ENCODE peak calls at places on chromosomes 12 and 14, in seven cellular contexts. One of them, this sample, is unnamed.

GRCh38 chr12:2451025-2451424 is 343.7 kb upstream of the FKBP4 start:
- DNase-seq in IMR-90: peak; percentile 60
- DNase-seq in H9: no peak
- DNase-seq in mesenchymal stem cell: no peak
- DNase-seq in trophoblast cell: no peak
- DNase-seq in mesendoderm: no peak
- DNase-seq in H1: no peak
- DNase-seq in this sample: no peak

GRCh38 chr12:76303365-76303764 is 44.9 kb downstream of the BBS10 start:
- DNase-seq in IMR-90: peak; percentile 46
- DNase-seq in H9: no peak
- DNase-seq in mesenchymal stem cell: no peak
- DNase-seq in trophoblast cell: no peak
- DNase-seq in mesendoderm: no peak
- DNase-seq in H1: no peak
- DNase-seq in this sample: no peak

GRCh38 chr12:76552343-76552938 is 7.1 kb downstream of the OSBPL8 start:
- DNase-seq in IMR-90: no peak
- DNase-seq in H9: no peak
- DNase-seq in mesenchymal stem cell: no peak
- DNase-seq in trophoblast cell: no peak
- DNase-seq in mesendoderm: no peak
- DNase-seq in H1: no peak
- DNase-seq in this sample: no peak

GRCh38 chr14:102140027-102140749 is 491 bp downstream of the WDR20 start:
- DNase-seq in IMR-90: no peak
- DNase-seq in H9: peak; percentile 30
- DNase-seq in mesenchymal stem cell: peak; percentile 48
- DNase-seq in trophoblast cell: peak; percentile 27
- DNase-seq in mesendoderm: peak; percentile 54
- DNase-seq in H1: no peak
- DNase-seq in this sample: peak; percentile 14

GRCh38 chr12:106386836-106387555 is 29.4 kb downstream of the POLR3B start:
- DNase-seq in IMR-90: peak; percentile 65
- DNase-seq in H9: no peak
- DNase-seq in mesenchymal stem cell: peak; percentile 41
- DNase-seq in trophoblast cell: peak; percentile 57
- DNase-seq in mesendoderm: no peak
- DNase-seq in H1: no peak
- DNase-seq in this sample: no peak

GRCh38 chr14:71550367-71550766 is 381.9 kb upstream of the RGS6 start:
- DNase-seq in IMR-90: no peak
- DNase-seq in H9: no peak
- DNase-seq in mesenchymal stem cell: no peak
- DNase-seq in trophoblast cell: no peak
- DNase-seq in mesendoderm: no peak
- DNase-seq in H1: no peak
- DNase-seq in this sample: no peak

GRCh38 chr14:72792051-72792788 is 101.7 kb downstream of the DPF3 start:
- DNase-seq in IMR-90: no peak
- DNase-seq in H9: peak; percentile 47
- DNase-seq in mesenchymal stem cell: peak; percentile 37
- DNase-seq in trophoblast cell: no peak
- DNase-seq in mesendoderm: peak; percentile 32
- DNase-seq in H1: no peak
- DNase-seq in this sample: peak; percentile 12

GRCh38 chr14:102235275-102235897 is 69.6 kb downstream of the MOK start:
- DNase-seq in IMR-90: peak; percentile 89
- DNase-seq in H9: peak; percentile 85
- DNase-seq in mesenchymal stem cell: peak; percentile 73
- DNase-seq in trophoblast cell: peak; percentile 79
- DNase-seq in mesendoderm: peak; percentile 89
- DNase-seq in H1: peak; percentile 53
- DNase-seq in this sample: peak; percentile 65

GRCh38 chr14:72714094-72714493 is 179.8 kb downstream of the DPF3 start:
- DNase-seq in IMR-90: no peak
- DNase-seq in H9: no peak
- DNase-seq in mesenchymal stem cell: no peak
- DNase-seq in trophoblast cell: no peak
- DNase-seq in mesendoderm: no peak
- DNase-seq in H1: no peak
- DNase-seq in this sample: no peak

GRCh38 chr12:47547077-47547476 is 158.8 kb downstream of the RPAP3 start:
- DNase-seq in IMR-90: peak; percentile 69
- DNase-seq in H9: no peak
- DNase-seq in mesenchymal stem cell: peak; percentile 51
- DNase-seq in trophoblast cell: peak; percentile 20
- DNase-seq in mesendoderm: peak; percentile 51
- DNase-seq in H1: no peak
- DNase-seq in this sample: no peak

GRCh38 chr12:6363330-6364036 is 11.9 kb downstream of the SCNN1A start:
- DNase-seq in IMR-90: peak; percentile 28
- DNase-seq in H9: peak; percentile 82
- DNase-seq in mesenchymal stem cell: peak; percentile 64
- DNase-seq in trophoblast cell: peak; percentile 86
- DNase-seq in mesendoderm: peak; percentile 73
- DNase-seq in H1: no peak
- DNase-seq in this sample: no peak

GRCh38 chr12:108363165-108363564 is 24.1 kb upstream of the CMKLR1 start:
- DNase-seq in IMR-90: no peak
- DNase-seq in H9: no peak
- DNase-seq in mesenchymal stem cell: no peak
- DNase-seq in trophoblast cell: no peak
- DNase-seq in mesendoderm: no peak
- DNase-seq in H1: no peak
- DNase-seq in this sample: no peak

GRCh38 chr14:66634876-66635275 is 126.9 kb downstream of the GPHN start:
- DNase-seq in IMR-90: no peak
- DNase-seq in H9: no peak
- DNase-seq in mesenchymal stem cell: peak; percentile 11
- DNase-seq in trophoblast cell: no peak
- DNase-seq in mesendoderm: peak; percentile 33
- DNase-seq in H1: no peak
- DNase-seq in this sample: no peak

GRCh38 chr12:79174656-79175055 is 310.1 kb downstream of the SYT1 start:
- DNase-seq in IMR-90: peak; percentile 77
- DNase-seq in H9: no peak
- DNase-seq in mesenchymal stem cell: peak; percentile 52
- DNase-seq in trophoblast cell: no peak
- DNase-seq in mesendoderm: peak; percentile 41
- DNase-seq in H1: no peak
- DNase-seq in this sample: no peak

GRCh38 chr12:106868982-106869381 is 86.7 kb upstream of the TMEM263 start:
- DNase-seq in IMR-90: no peak
- DNase-seq in H9: no peak
- DNase-seq in mesenchymal stem cell: no peak
- DNase-seq in trophoblast cell: no peak
- DNase-seq in mesendoderm: no peak
- DNase-seq in H1: no peak
- DNase-seq in this sample: no peak

GRCh38 chr12:115451151-115451784 is 767.3 kb upstream of the TBX3 start:
- DNase-seq in IMR-90: no peak
- DNase-seq in H9: no peak
- DNase-seq in mesenchymal stem cell: no peak
- DNase-seq in trophoblast cell: no peak
- DNase-seq in mesendoderm: peak; percentile 53
- DNase-seq in H1: no peak
- DNase-seq in this sample: no peak

GRCh38 chr12:9184276-9184675 is 23.9 kb downstream of the PZP start:
- DNase-seq in IMR-90: no peak
- DNase-seq in H9: no peak
- DNase-seq in mesenchymal stem cell: no peak
- DNase-seq in trophoblast cell: no peak
- DNase-seq in mesendoderm: no peak
- DNase-seq in H1: no peak
- DNase-seq in this sample: no peak

GRCh38 chr12:108063192-108063591 is 65.9 kb upstream of the WSCD2 start:
- DNase-seq in IMR-90: no peak
- DNase-seq in H9: no peak
- DNase-seq in mesenchymal stem cell: no peak
- DNase-seq in trophoblast cell: no peak
- DNase-seq in mesendoderm: peak; percentile 66
- DNase-seq in H1: no peak
- DNase-seq in this sample: peak; percentile 27

GRCh38 chr14:76922599-76922998 is 96.4 kb downstream of the LRRC74A start:
- DNase-seq in IMR-90: peak; percentile 50
- DNase-seq in H9: no peak
- DNase-seq in mesenchymal stem cell: peak; percentile 72
- DNase-seq in trophoblast cell: no peak
- DNase-seq in mesendoderm: peak; percentile 73
- DNase-seq in H1: no peak
- DNase-seq in this sample: no peak

GRCh38 chr12:15651381-15651780 is 137.8 kb downstream of the EPS8 start:
- DNase-seq in IMR-90: no peak
- DNase-seq in H9: no peak
- DNase-seq in mesenchymal stem cell: no peak
- DNase-seq in trophoblast cell: no peak
- DNase-seq in mesendoderm: no peak
- DNase-seq in H1: no peak
- DNase-seq in this sample: no peak

GRCh38 chr12:4781212-4781611 is 61.0 kb downstream of the GALNT8 start:
- DNase-seq in IMR-90: no peak
- DNase-seq in H9: no peak
- DNase-seq in mesenchymal stem cell: no peak
- DNase-seq in trophoblast cell: no peak
- DNase-seq in mesendoderm: no peak
- DNase-seq in H1: no peak
- DNase-seq in this sample: no peak

GRCh38 chr14:22264759-22265158 is 324.3 kb downstream of the DAD1 start:
- DNase-seq in IMR-90: no peak
- DNase-seq in H9: no peak
- DNase-seq in mesenchymal stem cell: no peak
- DNase-seq in trophoblast cell: no peak
- DNase-seq in mesendoderm: no peak
- DNase-seq in H1: no peak
- DNase-seq in this sample: no peak

GRCh38 chr12:80033457-80033856 is 65.9 kb upstream of the OTOGL start:
- DNase-seq in IMR-90: peak; percentile 89
- DNase-seq in H9: no peak
- DNase-seq in mesenchymal stem cell: peak; percentile 38
- DNase-seq in trophoblast cell: no peak
- DNase-seq in mesendoderm: no peak
- DNase-seq in H1: no peak
- DNase-seq in this sample: no peak

GRCh38 chr14:21923820-21924219 is 250.2 kb upstream of the OR4E1 start:
- DNase-seq in IMR-90: no peak
- DNase-seq in H9: no peak
- DNase-seq in mesenchymal stem cell: no peak
- DNase-seq in trophoblast cell: no peak
- DNase-seq in mesendoderm: no peak
- DNase-seq in H1: no peak
- DNase-seq in this sample: no peak

GRCh38 chr14:99236386-99237133 is 35.4 kb downstream of the BCL11B start:
- DNase-seq in IMR-90: no peak
- DNase-seq in H9: no peak
- DNase-seq in mesenchymal stem cell: no peak
- DNase-seq in trophoblast cell: no peak
- DNase-seq in mesendoderm: no peak
- DNase-seq in H1: no peak
- DNase-seq in this sample: no peak

GRCh38 chr12:42767326-42767954 is 177.9 kb upstream of the PRICKLE1 start:
- DNase-seq in IMR-90: no peak
- DNase-seq in H9: no peak
- DNase-seq in mesenchymal stem cell: no peak
- DNase-seq in trophoblast cell: no peak
- DNase-seq in mesendoderm: no peak
- DNase-seq in H1: no peak
- DNase-seq in this sample: no peak

GRCh38 chr12:42769455-42769854 is 179.9 kb upstream of the PRICKLE1 start:
- DNase-seq in IMR-90: no peak
- DNase-seq in H9: no peak
- DNase-seq in mesenchymal stem cell: no peak
- DNase-seq in trophoblast cell: no peak
- DNase-seq in mesendoderm: peak; percentile 74
- DNase-seq in H1: no peak
- DNase-seq in this sample: no peak

GRCh38 chr12:42770261-42770660 is 180.7 kb upstream of the PRICKLE1 start:
- DNase-seq in IMR-90: no peak
- DNase-seq in H9: no peak
- DNase-seq in mesenchymal stem cell: no peak
- DNase-seq in trophoblast cell: no peak
- DNase-seq in mesendoderm: no peak
- DNase-seq in H1: no peak
- DNase-seq in this sample: no peak

GRCh38 chr12:42766754-42767153 is 177.2 kb upstream of the PRICKLE1 start:
- DNase-seq in IMR-90: no peak
- DNase-seq in H9: no peak
- DNase-seq in mesenchymal stem cell: no peak
- DNase-seq in trophoblast cell: no peak
- DNase-seq in mesendoderm: no peak
- DNase-seq in H1: no peak
- DNase-seq in this sample: no peak

DNA sequence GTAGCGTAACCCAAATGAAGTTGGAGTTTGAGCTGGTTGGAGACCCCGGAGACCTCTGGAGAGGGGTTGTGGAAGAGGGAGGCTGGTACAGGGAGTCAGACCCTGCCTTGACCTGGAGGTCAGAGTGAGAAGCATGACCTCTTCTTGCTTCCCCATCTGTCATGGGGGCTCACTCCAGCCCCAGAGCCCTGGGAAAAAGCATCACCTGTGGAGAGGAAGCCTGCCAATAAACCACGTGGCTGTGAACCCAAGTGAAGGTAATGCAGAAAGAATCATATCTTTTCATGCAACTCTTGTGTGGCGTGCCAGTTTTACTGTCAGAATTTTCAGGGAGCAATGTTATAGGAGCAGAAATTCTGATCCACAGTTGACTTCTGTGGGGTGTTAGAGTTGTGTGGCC is 178.5 kb upstream of the PRICKLE1 start:
- DNase-seq in IMR-90: no peak
- DNase-seq in H9: no peak
- DNase-seq in mesenchymal stem cell: no peak
- DNase-seq in trophoblast cell: no peak
- DNase-seq in mesendoderm: no peak
- DNase-seq in H1: no peak
- DNase-seq in this sample: no peak
- H3K4ac ChIP-seq in IMR-90: no peak overlapping the region
- H3K4ac ChIP-seq in H9: no peak overlapping the region
- H3K4ac ChIP-seq in mesenchymal stem cell: no peak overlapping the region
- H3K4ac ChIP-seq in trophoblast cell: no peak overlapping the region
- H3K4ac ChIP-seq in mesendoderm: no peak overlapping the region
- H3K4ac ChIP-seq in H1: no peak overlapping the region
- H3K4ac ChIP-seq in this sample: no peak overlapping the region

GRCh38 chr12:112875608-112876007 is 31.2 kb upstream of the OAS1 start:
- DNase-seq in IMR-90: no peak
- DNase-seq in H9: no peak
- DNase-seq in mesenchymal stem cell: no peak
- DNase-seq in trophoblast cell: no peak
- DNase-seq in mesendoderm: no peak
- DNase-seq in H1: no peak
- DNase-seq in this sample: no peak
- H2BK120ac ChIP-seq in IMR-90: no peak overlapping the region
- H2BK120ac ChIP-seq in H9: no peak overlapping the region
- H2BK120ac ChIP-seq in mesenchymal stem cell: no peak overlapping the region
- H2BK120ac ChIP-seq in trophoblast cell: no peak overlapping the region
- H2BK120ac ChIP-seq in mesendoderm: no peak overlapping the region
- H2BK120ac ChIP-seq in H1: no peak overlapping the region
- H2BK120ac ChIP-seq in this sample: no peak overlapping the region

GRCh38 chr12:52182898-52183543 is 8.8 kb downstream of the KRT80 start:
- DNase-seq in IMR-90: peak; percentile 59
- DNase-seq in H9: no peak
- DNase-seq in mesenchymal stem cell: peak; percentile 59
- DNase-seq in trophoblast cell: no peak
- DNase-seq in mesendoderm: peak; percentile 79
- DNase-seq in H1: no peak
- DNase-seq in this sample: no peak
- H3K27ac ChIP-seq in IMR-90: peak overlapping the region; percentile 80
- H3K27ac ChIP-seq in H9: no peak overlapping the region
- H3K27ac ChIP-seq in mesenchymal stem cell: peak overlapping the region; percentile 82
- H3K27ac ChIP-seq in trophoblast cell: peak overlapping the region; percentile 52
- H3K27ac ChIP-seq in mesendoderm: no peak overlapping the region
- H3K27ac ChIP-seq in H1: no peak overlapping the region
- H3K27ac ChIP-seq in this sample: no peak overlapping the region

GRCh38 chr14:88986146-88986841 is 161.8 kb downstream of the TTC8 start:
- DNase-seq in IMR-90: peak; percentile 82
- DNase-seq in H9: no peak
- DNase-seq in mesenchymal stem cell: peak; percentile 65
- DNase-seq in trophoblast cell: no peak
- DNase-seq in mesendoderm: no peak
- DNase-seq in H1: no peak
- DNase-seq in this sample: no peak
- H3K4ac ChIP-seq in IMR-90: peak overlapping the region; percentile 43
- H3K4ac ChIP-seq in H9: no peak overlapping the region
- H3K4ac ChIP-seq in mesenchymal stem cell: no peak overlapping the region
- H3K4ac ChIP-seq in trophoblast cell: no peak overlapping the region
- H3K4ac ChIP-seq in mesendoderm: no peak overlapping the region
- H3K4ac ChIP-seq in H1: no peak overlapping the region
- H3K4ac ChIP-seq in this sample: no peak overlapping the region